ENCODE peak calls at places on chromosome 21, in eight cellular contexts. E is GM04504; Z is NCI-H1694 treated with DMSO at 0.1 percent for 48 hours; N is cerebellum; P is activated naive CD4-positive, alpha-beta T cell; O is activated CD8-positive, alpha-beta memory T cell treated with anti-CD3 and anti-CD28 coated beads, Interleukin-2, amount 50 U/mL, for 48 hours; I is KBM-7; J is NCI-H510A treated with DMSO at 0.1 percent for 48 hours. Y is an unnamed sample.

GRCh38 chr21:42535602-42536171 is 22.0 kb downstream of the SLC37A1 start:
- DNase-seq in E (no peak), J (no peak), O (peak; percentile 45), Z (no peak), I (no peak), N (no peak), P (no peak), Y (no peak)

GRCh38 chr21:10521091-10521598 is at the start of gene TPTE:
- DNase-seq in P (no peak), E (no peak), O (no peak), Z (no peak), N (no peak), I (no peak), J (peak; percentile 92), Y (no peak)

GRCh38 chr21:43624343-43624742 is 34.9 kb downstream of the HSF2BP start:
- DNase-seq in N (no peak), J (no peak), Z (no peak), P (no peak), I (no peak), O (no peak), E (no peak), Y (no peak)

GRCh38 chr21:31338892-31339368 is 5.1 kb downstream of the TIAM1 start:
- DNase-seq in E (no peak), O (no peak), N (no peak), J (no peak), Z (no peak), I (no peak), P (no peak), Y (no peak)

GRCh38 chr21:46459356-46460112 is 843 bp downstream of the DIP2A start:
- DNase-seq in J (no peak), O (peak; percentile 58), Z (no peak), I (peak; percentile 38), P (no peak), N (peak; percentile 22), E (no peak), Y (no peak)

GRCh38 chr21:44989943-44990780 is 50.3 kb downstream of the SLX9 start:
- DNase-seq in P (no peak), N (no peak), O (no peak), E (no peak), Z (no peak), J (no peak), I (no peak), Y (no peak)

GRCh38 chr21:40393091-40393490 is 453.9 kb downstream of the DSCAM start:
- DNase-seq in Z (no peak), I (no peak), E (no peak), N (no peak), J (no peak), P (no peak), O (no peak), Y (no peak)

GRCh38 chr21:15848632-15849031 is 118.8 kb downstream of the USP25 start:
- DNase-seq in N (no peak), O (no peak), E (no peak), Z (no peak), J (no peak), P (no peak), I (no peak), Y (no peak)

GRCh38 chr21:45641480-45642035 is 2.0 kb upstream of the PCBP3 start:
- DNase-seq in P (no peak), O (no peak), Z (no peak), J (no peak), N (no peak), I (no peak), E (no peak), Y (no peak)

GRCh38 chr21:34227386-34227852 is 136.4 kb upstream of the KCNE2 start:
- DNase-seq in E (no peak), I (no peak), N (no peak), O (no peak), Z (no peak), J (no peak), P (no peak), Y (no peak)

GRCh38 chr21:27513825-27514224 is 546.9 kb upstream of the ADAMTS5 start:
- DNase-seq in E (no peak), N (no peak), P (no peak), Z (no peak), O (no peak), I (no peak), J (no peak), Y (no peak)